ENCODE peak calls at places on chromosomes 13 and 19, in nine cellular contexts. C is NCI-H510A treated with DMSO at 0.1 percent for 48 hours; J is breast epithelium; A is RKO; U is endothelial cell of umbilical vein; E is NCI-H345; W is NCI-H2227 treated with DMSO at 0.1 percent for 48 hours; H is activated naive CD8-positive, alpha-beta T cell treated with anti-CD3 and anti-CD28 coated beads, Interleukin-2, amount 50 U/mL, for 24 hours; B is IMR-90. S is an unnamed sample.

GRCh38 chr19:8110931-8111330 is 38.5 kb downstream of the FBN3 start:
- DNase-seq in C (no peak), J (no peak), A (no peak), U (no peak), E (no peak), W (no peak), H (no peak), B (no peak), S (no peak)

GRCh38 chr13:108595416-108596257 is 33.8 kb upstream of the MYO16 start:
- DNase-seq in C (no peak), J (no peak), A (no peak), U (no peak), E (peak), W (no peak), H (no peak), B (no peak), S (no peak)

GRCh38 chr13:48853381-48854102 is 122.2 kb upstream of the FNDC3A start:
- DNase-seq in C (no peak), J (no peak), A (no peak), U (peak), E (no peak), W (no peak), H (peak), B (peak), S (no peak)

GRCh38 chr13:111864566-111864965 is 202.4 kb upstream of the SOX1 start:
- DNase-seq in C (no peak), J (no peak), A (no peak), U (no peak), E (no peak), W (no peak), H (no peak), B (no peak), S (no peak)

GRCh38 chr19:13441810-13442512 is 64.3 kb downstream of the CACNA1A start:
- DNase-seq in C (no peak), J (no peak), A (peak), U (peak), E (no peak), W (no peak), H (peak), B (peak), S (no peak)

GRCh38 chr19:49436381-49437017 is 4.8 kb downstream of the SLC17A7 start:
- DNase-seq in C (no peak), J (no peak), A (no peak), U (no peak), E (no peak), W (no peak), H (peak), B (no peak), S (no peak)

GRCh38 chr19:10637894-10638293 is 12.5 kb downstream of the SLC44A2 start:
- DNase-seq in C (no peak), J (no peak), A (no peak), U (no peak), E (no peak), W (no peak), H (no peak), B (no peak), S (no peak)

GRCh38 chr19:55339225-55340143 is at the start of gene KMT5C:
- DNase-seq in C (peak), J (peak), A (peak), U (peak), E (peak), W (peak), H (peak), B (peak), S (peak)

GRCh38 chr13:80454245-80454644 is 113.3 kb upstream of the SPRY2 start:
- DNase-seq in C (no peak), J (no peak), A (no peak), U (no peak), E (no peak), W (no peak), H (no peak), B (peak), S (no peak)

GRCh38 chr19:38444026-38444425 is 10.5 kb downstream of the RYR1 start:
- DNase-seq in C (no peak), J (no peak), A (no peak), U (no peak), E (no peak), W (no peak), H (no peak), B (no peak), S (no peak)

GRCh38 chr13:101382086-101382485 is 34.2 kb downstream of the NALCN start:
- DNase-seq in C (no peak), J (no peak), A (no peak), U (peak), E (peak), W (no peak), H (no peak), B (no peak), S (no peak)

GRCh38 chr13:27405521-27406134 is 18.8 kb upstream of the GTF3A start:
- DNase-seq in C (peak), J (no peak), A (peak), U (no peak), E (no peak), W (no peak), H (no peak), B (no peak), S (no peak)

GRCh38 chr13:50995870-50996269 is 86.3 kb downstream of the RNASEH2B start:
- DNase-seq in C (no peak), J (no peak), A (no peak), U (no peak), E (no peak), W (no peak), H (no peak), B (no peak), S (no peak)

GRCh38 chr19:12578641-12579040 is 27.4 kb upstream of the ZNF564 start:
- DNase-seq in C (no peak), J (no peak), A (no peak), U (no peak), E (no peak), W (no peak), H (no peak), B (no peak), S (no peak)

GRCh38 chr19:5447700-5448311 is 7.4 kb upstream of the ZNRF4 start:
- DNase-seq in C (no peak), J (no peak), A (no peak), U (no peak), E (peak), W (peak), H (no peak), B (no peak), S (no peak)

GRCh38 chr13:110560606-110561334 is 752 bp downstream of the RAB20 start:
- DNase-seq in C (peak), J (no peak), A (peak), U (peak), E (peak), W (no peak), H (no peak), B (no peak), S (no peak)

GRCh38 chr19:48372904-48373303 is 8.7 kb downstream of the SYNGR4 start:
- DNase-seq in C (peak), J (no peak), A (no peak), U (no peak), E (peak), W (peak), H (no peak), B (no peak), S (no peak)

GRCh38 chr19:33199441-33200265 is 5.5 kb downstream of the LRP3 start:
- DNase-seq in C (no peak), J (no peak), A (no peak), U (no peak), E (no peak), W (no peak), H (no peak), B (no peak), S (no peak)

GRCh38 chr19:27843861-27844260 is 1369.1 kb downstream of the UQCRFS1 start:
- DNase-seq in C (no peak), J (no peak), A (no peak), U (no peak), E (no peak), W (no peak), H (no peak), B (no peak), S (no peak)

GRCh38 chr19:46637224-46637623 is 1.2 kb upstream of the GNG8 start:
- DNase-seq in C (no peak), J (no peak), A (no peak), U (no peak), E (no peak), W (no peak), H (no peak), B (no peak), S (no peak)

GRCh38 chr13:35851238-35851814 is 279.9 kb downstream of the DCLK1 start:
- DNase-seq in C (no peak), J (no peak), A (no peak), U (no peak), E (no peak), W (no peak), H (no peak), B (no peak), S (no peak)

GRCh38 chr19:35986664-35987570 is 8.1 kb upstream of the SDHAF1 start:
- DNase-seq in C (peak), J (no peak), A (no peak), U (no peak), E (peak), W (peak), H (peak), B (no peak), S (no peak)

GRCh38 chr19:42596391-42597071 is 1.8 kb upstream of the CEACAM8 start:
- DNase-seq in C (no peak), J (no peak), A (peak), U (peak), E (no peak), W (peak), H (peak), B (no peak), S (no peak)

GRCh38 chr19:9917322-9917721 is 19.0 kb downstream of the OLFM2 start:
- DNase-seq in C (no peak), J (no peak), A (peak), U (peak), E (peak), W (peak), H (no peak), B (peak), S (no peak)

GRCh38 chr13:72304121-72304745 is 423.2 kb downstream of the MZT1 start:
- DNase-seq in C (no peak), J (no peak), A (no peak), U (peak), E (no peak), W (no peak), H (no peak), B (no peak), S (no peak)

GRCh38 chr19:10677796-10678195 is 23.4 kb upstream of the QTRT1 start:
- DNase-seq in C (no peak), J (no peak), A (no peak), U (no peak), E (no peak), W (no peak), H (no peak), B (no peak), S (no peak)

GRCh38 chr13:77719128-77719527 is 21.6 kb downstream of the SLAIN1 start:
- DNase-seq in C (no peak), J (no peak), A (no peak), U (no peak), E (no peak), W (no peak), H (no peak), B (no peak), S (no peak)

GRCh38 chr19:54477650-54478049 is 4.6 kb upstream of the CDC42EP5 start:
- DNase-seq in C (no peak), J (no peak), A (no peak), U (no peak), E (no peak), W (no peak), H (no peak), B (no peak), S (no peak)

GRCh38 chr13:94280845-94281244 is 198.6 kb downstream of the DCT start:
- DNase-seq in C (no peak), J (no peak), A (no peak), U (no peak), E (no peak), W (no peak), H (no peak), B (no peak), S (no peak)